ENCODE peak calls at places on chromosome 6, in four cellular contexts. B is NCI-H1092 treated with DMSO at 0.1 percent for 48 hours, H is GM03348, I is GM12865. K is an unnamed sample.

GRCh38 chr6:42391441-42391840 is 60.3 kb downstream of the TRERF1 start:
- DNase-seq in B (no peak), H (no peak), I (no peak), K (no peak)

GRCh38 chr6:139392834-139393233 is 18.4 kb upstream of the CITED2 start:
- DNase-seq in B (no peak), H (peak; percentile 16), I (peak; percentile 48), K (no peak)

GRCh38 chr6:168734523-168734922 is 293.5 kb downstream of the SMOC2 start:
- DNase-seq in B (peak; percentile 85), H (no peak), I (no peak), K (no peak)

GRCh38 chr6:141199074-141199473 is 933.7 kb upstream of the GJE1 start:
- DNase-seq in B (no peak), H (no peak), I (no peak), K (no peak)

GRCh38 chr6:98957440-98957839 is 9.7 kb upstream of the FBXL4 start:
- DNase-seq in B (no peak), H (no peak), I (no peak), K (no peak)

GRCh38 chr6:90454835-90455427 is 131.9 kb downstream of the MAP3K7 start:
- DNase-seq in B (no peak), H (no peak), I (no peak), K (no peak)

GRCh38 chr6:105038259-105038658 is 81.4 kb downstream of the LIN28B start:
- DNase-seq in B (no peak), H (no peak), I (peak; percentile 0), K (no peak)

GRCh38 chr6:14711056-14711703 is 534.7 kb upstream of the JARID2 start:
- DNase-seq in B (no peak), H (peak; percentile 65), I (peak; percentile 65), K (peak; percentile 63)

GRCh38 chr6:53440331-53440730 is 91.6 kb upstream of the ELOVL5 start:
- DNase-seq in B (no peak), H (no peak), I (no peak), K (no peak)

GRCh38 chr6:72850469-72850868 is 228.6 kb downstream of the KCNQ5 start:
- DNase-seq in B (no peak), H (no peak), I (no peak), K (no peak)

GRCh38 chr6:164827537-164827936 is 481.9 kb downstream of the C6orf118 start:
- DNase-seq in B (peak; percentile 44), H (no peak), I (no peak), K (no peak)